ENCODE peak calls at places on chromosomes 11 and 22, in eight cellular contexts. T is effector memory CD4-positive, alpha-beta T cell; G is erythroblast; E is NCI-H187; C is right atrium auricular region; B is GM13977; O is AG04450; N is stimulated activated CD4-positive, alpha-beta T cell treated with anti-CD3 and anti-CD28 coated beads, Interleukin-1b, Interleukin-23, amount 100 ng/mL, for 48 hours. I is an unnamed sample.

GRCh38 chr22:45848904-45849303 is 128.1 kb downstream of the WNT7B start:
- DNase-seq in E (no peak), C (no peak), B (no peak), O (no peak), G (no peak), T (no peak), N (no peak), I (no peak)

GRCh38 chr11:8913961-8914660 is 3.1 kb downstream of the AKIP1 start:
- DNase-seq in O (no peak), N (peak), B (peak), T (no peak), G (peak), E (no peak), C (no peak), I (peak)

GRCh38 chr11:86816251-86816726 is 15.9 kb downstream of the PRSS23 start:
- DNase-seq in C (no peak), O (no peak), N (no peak), G (no peak), E (no peak), B (no peak), T (no peak), I (no peak)

GRCh38 chr11:1832989-1833365 is 1.8 kb upstream of the SYT8 start:
- DNase-seq in T (no peak), E (no peak), G (no peak), B (no peak), C (no peak), O (no peak), N (no peak), I (no peak)

GRCh38 chr22:24230911-24231656 is 13.8 kb downstream of the GGT5 start:
- DNase-seq in B (peak), E (no peak), T (peak), O (no peak), N (peak), C (no peak), G (peak), I (peak)

GRCh38 chr11:111557425-111558111 is 17.0 kb downstream of the LAYN start:
- DNase-seq in B (no peak), E (no peak), O (peak), C (no peak), G (no peak), T (no peak), N (no peak), I (no peak)

GRCh38 chr22:48954781-48955311 is 872.8 kb downstream of the BRD1 start:
- DNase-seq in C (peak), B (no peak), O (no peak), N (no peak), G (no peak), T (no peak), E (no peak), I (no peak)

GRCh38 chr11:124886978-124887666 is 10.5 kb downstream of the ROBO4 start:
- DNase-seq in E (no peak), G (no peak), O (no peak), C (no peak), B (no peak), T (no peak), N (no peak), I (no peak)

GRCh38 chr11:130578738-130579368 is 130.4 kb downstream of the ADAMTS15 start:
- DNase-seq in B (no peak), N (no peak), C (no peak), G (no peak), E (no peak), T (no peak), O (no peak), I (no peak)

GRCh38 chr22:30422481-30423295 is 2.9 kb upstream of the MTFP1 start:
- DNase-seq in C (peak), O (peak), T (no peak), E (no peak), G (peak), N (peak), B (no peak), I (no peak)

GRCh38 chr11:59923813-59924212 is 14.4 kb upstream of the OOSP1 start:
- DNase-seq in E (no peak), T (no peak), B (no peak), G (peak), O (no peak), N (no peak), C (no peak), I (no peak)

GRCh38 chr22:25399649-25400151 is 164.8 kb upstream of the GRK3 start:
- DNase-seq in E (no peak), G (no peak), T (no peak), C (no peak), N (no peak), B (no peak), O (no peak), I (no peak)

GRCh38 chr11:60711316-60711715 is 11.9 kb downstream of the MS4A8 start:
- DNase-seq in O (no peak), E (no peak), T (no peak), G (no peak), B (no peak), C (no peak), N (no peak), I (no peak)

GRCh38 chr22:46471901-46472721 is 65.3 kb downstream of the CELSR1 start:
- DNase-seq in O (no peak), C (no peak), B (no peak), T (no peak), N (no peak), G (no peak), E (no peak), I (no peak)

GRCh38 chr22:23787600-23787896 is 782 bp downstream of the SMARCB1 start:
- DNase-seq in C (no peak), O (no peak), N (no peak), G (no peak), E (no peak), T (no peak), B (no peak), I (no peak)

GRCh38 chr11:70472240-70472639 is 73.9 kb downstream of the CTTN start:
- DNase-seq in G (no peak), E (no peak), T (no peak), C (no peak), B (no peak), N (no peak), O (no peak), I (no peak)

GRCh38 chr11:62145261-62145871 is 21.6 kb downstream of the INCENP start:
- DNase-seq in G (no peak), E (no peak), O (no peak), B (no peak), N (no peak), T (no peak), C (peak), I (no peak)

GRCh38 chr11:12862761-12863469 is 146.2 kb upstream of the RASSF10 start:
- DNase-seq in G (no peak), T (no peak), E (no peak), N (no peak), B (no peak), O (peak), C (no peak), I (no peak)

GRCh38 chr11:60168306-60168705 is 14.6 kb downstream of the MS4A6A start:
- DNase-seq in E (no peak), C (no peak), B (no peak), N (no peak), O (no peak), G (no peak), T (no peak), I (no peak)

GRCh38 chr22:41367680-41368542 is 13.8 kb upstream of the TEF start:
- DNase-seq in E (no peak), G (no peak), N (no peak), B (no peak), C (peak), T (no peak), O (no peak), I (no peak)

GRCh38 chr11:1836011-1836945 is 1.5 kb downstream of the SYT8 start:
- DNase-seq in G (no peak), O (no peak), C (no peak), N (no peak), E (no peak), B (no peak), T (no peak), I (no peak)

GRCh38 chr11:29448246-29448877 is 568.5 kb downstream of the KCNA4 start:
- DNase-seq in T (no peak), E (no peak), N (no peak), G (no peak), O (no peak), B (no peak), C (no peak), I (peak)

GRCh38 chr11:103091441-103091809 is 535 bp downstream of the DCUN1D5 start:
- DNase-seq in T (no peak), E (peak), O (no peak), G (peak), N (peak), C (no peak), B (peak), I (peak)

GRCh38 chr22:47206819-47207218 is 444.4 kb downstream of the TBC1D22A start:
- DNase-seq in C (peak), N (no peak), B (no peak), E (no peak), G (no peak), T (no peak), O (no peak), I (no peak)

GRCh38 chr11:12901874-12902481 is 107.1 kb upstream of the RASSF10 start:
- DNase-seq in N (no peak), B (no peak), G (no peak), T (no peak), C (no peak), E (no peak), O (no peak), I (no peak)

GRCh38 chr22:49589301-49589700 is 238.4 kb downstream of the BRD1 start:
- DNase-seq in B (no peak), N (no peak), E (no peak), G (no peak), C (no peak), O (no peak), T (no peak), I (no peak)

GRCh38 chr11:2461253-2462091 is 16.7 kb downstream of the KCNQ1 start:
- DNase-seq in B (no peak), E (no peak), G (no peak), N (no peak), O (no peak), C (no peak), T (no peak), I (no peak)

GRCh38 chr11:22521226-22521625 is 104.4 kb downstream of the FANCF start:
- DNase-seq in G (no peak), C (no peak), O (no peak), N (no peak), T (no peak), B (no peak), E (no peak), I (no peak)

GRCh38 chr11:126637800-126638175 is 282.3 kb downstream of the ST3GAL4 start:
- DNase-seq in O (peak), E (no peak), B (no peak), T (no peak), G (no peak), C (no peak), N (no peak), I (no peak)

GRCh38 chr11:29879560-29879959 is 137.3 kb downstream of the KCNA4 start:
- DNase-seq in N (no peak), G (no peak), E (no peak), C (no peak), T (no peak), B (no peak), O (no peak), I (no peak)

GRCh38 chr22:28978863-28979799 is 82.5 kb downstream of the C22orf31 start:
- DNase-seq in O (no peak), N (no peak), G (no peak), B (no peak), C (no peak), T (no peak), E (no peak), I (no peak)

GRCh38 chr11:76598426-76598839 is 72.1 kb downstream of the LRRC32 start:
- DNase-seq in T (no peak), N (peak), G (peak), E (no peak), C (peak), O (no peak), B (peak), I (peak)

GRCh38 chr11:120304526-120304925 is 20.6 kb upstream of the TLCD5 start:
- DNase-seq in E (no peak), O (no peak), N (no peak), C (no peak), G (no peak), T (no peak), B (peak), I (peak)